ENCODE peak calls at places on chromosome 9, in eight cellular contexts. R, D, K, N, J, I, U and V are unnamed samples. For H3K4me1, the result is how much of the 10 kb centered on the place peaks cover.

GRCh38 chr9:108836771-108837170 is 19.0 kb downstream of the ACTL7B start:
- DNase-seq in R (no peak), D (no peak), K (no peak), N (no peak), J (no peak), I (no peak), U (no peak), V (no peak)

GRCh38 chr9:96688745-96689464 is 33.8 kb upstream of the PRXL2C start:
- DNase-seq in R (no peak), D (no peak), K (no peak), N (no peak), J (no peak), I (no peak), U (no peak), V (no peak)

GRCh38 chr9:131776473-131776872 is 36.6 kb upstream of the RAPGEF1 start:
- DNase-seq in R (no peak), D (peak), K (no peak), N (no peak), J (no peak), I (no peak), U (no peak), V (peak)

GRCh38 chr9:107624216-107624948 is 134.8 kb upstream of the KLF4 start:
- DNase-seq in R (no peak), D (peak), K (peak), N (no peak), J (no peak), I (no peak), U (peak), V (no peak)

GRCh38 chr9:126428524-126429175 is 102.0 kb downstream of the MVB12B start:
- DNase-seq in R (no peak), D (no peak), K (no peak), N (no peak), J (no peak), I (no peak), U (no peak), V (no peak)

GRCh38 chr9:4865685-4866084 is 72.9 kb downstream of the RCL1 start:
- DNase-seq in R (no peak), D (no peak), K (no peak), N (no peak), J (no peak), I (no peak), U (no peak), V (no peak)

GRCh38 chr9:24832307-24832706 is 286.6 kb upstream of the IZUMO3 start:
- DNase-seq in R (no peak), D (no peak), K (no peak), N (no peak), J (no peak), I (no peak), U (no peak), V (peak)

GRCh38 chr9:132006657-132007370 is 72.9 kb downstream of the MED27 start:
- DNase-seq in R (no peak), D (no peak), K (no peak), N (no peak), J (no peak), I (no peak), U (peak), V (peak)

GRCh38 chr9:37290881-37291485 is 131.5 kb upstream of the GRHPR start:
- DNase-seq in R (no peak), D (no peak), K (no peak), N (no peak), J (no peak), I (no peak), U (peak), V (no peak)

GRCh38 chr9:11558043-11558442 is 945.2 kb upstream of the PTPRD start:
- DNase-seq in R (no peak), D (no peak), K (no peak), N (no peak), J (no peak), I (no peak), U (no peak), V (no peak)

GRCh38 chr9:112526973-112527372 is 40.3 kb downstream of the KIAA1958 start:
- DNase-seq in R (no peak), D (no peak), K (no peak), N (no peak), J (no peak), I (no peak), U (no peak), V (no peak)

GRCh38 chr9:82332774-82333152 is 344.2 kb downstream of the SPATA31D1 start:
- DNase-seq in R (no peak), D (no peak), K (no peak), N (no peak), J (no peak), I (peak), U (peak), V (no peak)

GRCh38 chr9:33719581-33720374 is 75.6 kb upstream of the PRSS3 start:
- DNase-seq in R (peak), D (peak), K (no peak), N (peak), J (no peak), I (peak), U (no peak), V (peak)

GRCh38 chr9:72704688-72705375 is 183.4 kb downstream of the TMC1 start:
- DNase-seq in R (no peak), D (no peak), K (no peak), N (no peak), J (no peak), I (no peak), U (no peak), V (no peak)

GRCh38 chr9:26756881-26757280 is 135.7 kb downstream of the CAAP1 start:
- DNase-seq in R (no peak), D (no peak), K (no peak), N (no peak), J (no peak), I (no peak), U (no peak), V (no peak)

GRCh38 chr9:127808347-127809001 is 5.8 kb downstream of the FPGS start:
- DNase-seq in R (no peak), D (no peak), K (no peak), N (no peak), J (no peak), I (no peak), U (no peak), V (no peak)

GRCh38 chr9:32783168-32783891 is at the start of gene TMEM215:
- DNase-seq in R (peak), D (peak), K (no peak), N (no peak), J (peak), I (peak), U (no peak), V (peak)

GRCh38 chr9:124436320-124436719 is 13.9 kb upstream of the ADGRD2 start:
- DNase-seq in R (no peak), D (no peak), K (no peak), N (no peak), J (no peak), I (no peak), U (no peak), V (no peak)

GRCh38 chr9:77158772-77159513 is 18.4 kb upstream of the VPS13A start:
- DNase-seq in R (no peak), D (no peak), K (no peak), N (no peak), J (no peak), I (no peak), U (peak), V (no peak)

GRCh38 chr9:121819511-121820231 is 168.2 kb downstream of the DAB2IP start:
- DNase-seq in R (no peak), D (no peak), K (no peak), N (no peak), J (peak), I (no peak), U (no peak), V (peak)

GRCh38 chr9:72592501-72593403 is 71.3 kb downstream of the TMC1 start:
- DNase-seq in R (no peak), D (peak), K (no peak), N (peak), J (no peak), I (no peak), U (peak), V (peak)

GRCh38 chr9:117800389-117800788 is 96.2 kb downstream of the TLR4 start:
- DNase-seq in R (no peak), D (no peak), K (no peak), N (no peak), J (no peak), I (no peak), U (no peak), V (no peak)

GRCh38 chr9:123710299-123710698 is 219.6 kb downstream of the DENND1A start:
- DNase-seq in R (no peak), D (no peak), K (no peak), N (no peak), J (no peak), I (no peak), U (no peak), V (no peak)

GRCh38 chr9:99000480-99001395 is 57.0 kb downstream of the COL15A1 start:
- DNase-seq in R (no peak), D (peak), K (no peak), N (peak), J (no peak), I (peak), U (peak), V (no peak)

GRCh38 chr9:93114169-93114983 is 18.4 kb downstream of the CARD19 start:
- DNase-seq in R (peak), D (peak), K (peak), N (no peak), J (no peak), I (peak), U (no peak), V (no peak)

GRCh38 chr9:125436613-125437443 is 175.2 kb downstream of the GAPVD1 start:
- DNase-seq in R (no peak), D (no peak), K (no peak), N (no peak), J (no peak), I (no peak), U (no peak), V (no peak)

GRCh38 chr9:34659592-34660253 is 2.7 kb downstream of the CCL27 start:
- DNase-seq in R (no peak), D (no peak), K (no peak), N (no peak), J (no peak), I (no peak), U (peak), V (no peak)

GRCh38 chr9:12178634-12179033 is 514.6 kb upstream of the TYRP1 start:
- DNase-seq in R (no peak), D (no peak), K (no peak), N (no peak), J (no peak), I (no peak), U (no peak), V (no peak)

GRCh38 chr9:71121275-71122168 is at the start of gene TRPM3:
- DNase-seq in R (no peak), D (no peak), K (no peak), N (no peak), J (peak), I (no peak), U (no peak), V (peak)

GRCh38 chr9:89079421-89079820 is 88.2 kb downstream of the S1PR3 start:
- DNase-seq in R (no peak), D (no peak), K (peak), N (no peak), J (no peak), I (no peak), U (no peak), V (no peak)

DNA sequence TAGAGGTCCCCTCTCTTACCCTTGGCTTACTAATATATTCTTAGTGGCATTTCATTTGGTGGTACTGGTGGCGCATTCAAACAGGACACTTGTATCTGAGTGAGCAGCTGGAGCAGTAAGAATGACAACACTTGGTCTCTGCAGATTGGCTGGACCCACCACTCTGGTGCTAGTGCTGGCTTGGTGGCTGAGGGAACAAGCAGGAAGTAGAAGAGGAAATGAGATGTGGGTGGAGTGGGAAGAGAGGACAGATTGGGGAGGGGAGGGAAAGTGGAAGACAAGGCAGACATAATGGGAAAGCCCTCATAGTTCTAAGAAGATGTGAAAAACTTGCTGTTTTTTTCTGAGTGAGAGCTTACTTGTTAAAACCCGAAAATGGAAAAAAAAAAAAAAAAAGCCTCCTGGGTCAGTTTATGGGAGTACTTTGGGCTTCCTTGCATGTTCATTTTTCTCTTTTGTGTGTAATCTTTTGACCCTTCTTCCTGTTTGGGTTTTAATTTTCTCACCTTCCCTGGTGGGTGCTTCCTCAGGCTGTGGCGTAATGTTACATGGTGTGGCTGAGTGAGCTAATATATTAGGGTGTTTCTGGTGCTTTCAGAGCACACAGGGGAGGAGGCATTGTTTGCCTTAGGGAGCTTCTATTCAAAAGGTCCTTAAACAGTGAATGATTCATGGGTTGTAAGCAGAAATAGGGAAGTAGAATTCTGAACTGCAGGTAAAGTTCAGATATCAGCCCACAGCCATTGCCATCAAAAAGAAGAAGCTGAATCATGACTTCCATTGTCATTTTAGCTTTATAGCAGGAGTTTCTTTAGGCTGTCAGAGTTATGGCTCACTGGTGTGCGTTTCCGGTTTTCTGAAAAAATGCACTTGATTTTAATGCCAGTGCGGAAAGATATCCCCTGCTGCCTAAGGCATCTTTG is 52.3 kb downstream of the TLE4 start:
- DNase-seq in R (no peak), D (no peak), K (peak), N (peak), J (no peak), I (peak), U (peak), V (no peak)
- H3K4me3 ChIP-seq in R (no peak), D (no peak), K (no peak), N (no peak), J (no peak), I (no peak), U (peak), V (no peak)

DNA sequence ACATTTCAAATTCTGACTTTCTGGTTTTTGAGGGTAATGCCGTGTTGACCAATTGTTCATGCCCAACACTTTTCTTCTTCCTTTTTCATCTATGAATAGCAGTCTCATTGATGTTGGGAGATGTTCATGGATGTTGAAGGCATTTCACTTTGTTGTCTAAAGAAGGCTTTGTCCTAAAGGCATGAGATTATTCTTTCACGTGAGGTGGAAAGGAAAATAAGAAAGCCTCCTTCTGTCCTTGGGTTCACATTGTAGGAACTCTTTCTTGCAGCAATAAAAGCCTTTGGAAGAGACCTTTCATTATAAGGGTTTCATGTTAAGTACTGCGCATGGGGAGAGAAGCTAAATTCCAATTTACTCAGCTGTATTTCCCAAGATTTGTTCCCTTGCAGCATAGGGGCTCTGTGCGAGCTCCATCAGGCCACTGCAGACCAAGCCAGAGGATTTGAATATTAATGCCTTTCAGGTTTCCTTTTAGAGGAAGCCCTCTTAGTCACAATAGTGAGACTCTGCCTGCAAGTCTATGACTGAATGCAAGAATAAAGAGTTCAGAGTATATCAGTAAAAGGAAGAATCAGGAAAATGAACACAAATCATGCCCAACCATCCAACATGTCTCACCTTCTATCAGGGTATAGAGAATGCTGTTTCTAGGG is 274.6 kb downstream of the TMEM38B start:
- DNase-seq in R (no peak), D (no peak), K (no peak), N (no peak), J (no peak), I (no peak), U (no peak), V (no peak)
- H3K4me1 ChIP-seq in R (under half), D (under half), K (under half), N (under half), J (under half), I (under half), U (under half), V (under half)

GRCh38 chr9:114301798-114302565 is 20.9 kb upstream of the ORM1 start:
- DNase-seq in R (peak), D (no peak), K (peak), N (no peak), J (no peak), I (no peak), U (no peak), V (no peak)
- H3K4me3 ChIP-seq in R (no peak), D (no peak), K (no peak), N (no peak), J (no peak), I (no peak), U (no peak), V (no peak)

DNA sequence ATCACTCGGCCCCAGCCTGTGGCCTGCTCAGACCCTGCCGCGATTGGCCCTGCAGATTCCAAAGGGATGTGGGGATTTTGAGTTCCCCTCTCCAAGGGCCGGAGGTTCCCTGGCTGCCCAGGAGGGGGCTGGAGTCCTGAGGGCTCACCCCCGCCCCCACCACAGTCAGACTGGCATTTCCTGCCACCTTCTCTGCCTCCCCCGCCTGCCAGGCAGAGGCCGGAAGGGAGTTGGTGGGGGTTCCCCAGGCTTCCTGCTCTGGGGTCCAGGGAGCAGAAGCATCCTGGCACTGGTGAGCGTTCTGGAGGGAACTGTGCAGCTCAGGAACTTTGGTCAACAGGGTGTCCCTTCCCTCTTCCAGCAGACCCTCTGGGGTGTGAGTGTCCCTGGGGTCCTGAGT is 70.6 kb downstream of the RXRA start:
- DNase-seq in R (peak), D (no peak), K (no peak), N (peak), J (no peak), I (no peak), U (no peak), V (no peak)
- H3K4me1 ChIP-seq in R (half or more), D (under half), K (under half), N (half or more), J (under half), I (half or more), U (under half), V (under half)

GRCh38 chr9:129258823-129259301 is 80.8 kb upstream of the IER5L start:
- DNase-seq in R (peak), D (no peak), K (no peak), N (peak), J (no peak), I (peak), U (no peak), V (no peak)
- H3K4me3 ChIP-seq in R (no peak), D (peak), K (peak), N (peak), J (peak), I (peak), U (peak), V (no peak)

GRCh38 chr9:224540-225520 is 10.2 kb downstream of the DOCK8 start:
- DNase-seq in R (no peak), D (peak), K (no peak), N (no peak), J (no peak), I (no peak), U (peak), V (no peak)
- H3K4me1 ChIP-seq in R (half or more), D (under half), K (under half), N (under half), J (under half), I (under half), U (under half), V (under half)